ENCODE peak calls at places on chromosome 19, in nine cellular contexts. One of them, this sample, is unnamed.

GRCh38 chr19:39032164-39032918 is at the start of gene FBXO27:
- DNase-seq in lower lobe of right lung: peak; percentile 52
- DNase-seq in AML-193: no peak
- DNase-seq in body of pancreas: peak; percentile 11
- DNase-seq in tibial nerve: no peak
- DNase-seq in hepatic stellate cell: no peak
- DNase-seq in CD8-positive, alpha-beta T cell: no peak
- DNase-seq in CD8-positive, alpha-beta memory T cell: no peak
- DNase-seq in mesenchymal stem cell: no peak
- DNase-seq in this sample: peak; percentile 8

GRCh38 chr19:49997709-49998108 is 27.5 kb downstream of the VRK3 start:
- DNase-seq in CD8-positive, alpha-beta memory T cell: no peak
- DNase-seq in AML-193: peak; percentile 29
- DNase-seq in CD8-positive, alpha-beta T cell: no peak
- DNase-seq in lower lobe of right lung: no peak
- DNase-seq in body of pancreas: peak; percentile 28
- DNase-seq in tibial nerve: no peak
- DNase-seq in hepatic stellate cell: peak; percentile 60
- DNase-seq in mesenchymal stem cell: peak; percentile 29
- DNase-seq in this sample: peak; percentile 61

GRCh38 chr19:43576479-43576878 is 878 bp downstream of the PINLYP start:
- DNase-seq in CD8-positive, alpha-beta memory T cell: no peak
- DNase-seq in hepatic stellate cell: no peak
- DNase-seq in mesenchymal stem cell: no peak
- DNase-seq in tibial nerve: no peak
- DNase-seq in body of pancreas: no peak
- DNase-seq in AML-193: no peak
- DNase-seq in lower lobe of right lung: no peak
- DNase-seq in CD8-positive, alpha-beta T cell: no peak
- DNase-seq in this sample: no peak

GRCh38 chr19:7904074-7905020 is 670 bp downstream of the MAP2K7 start:
- DNase-seq in lower lobe of right lung: peak; percentile 77
- DNase-seq in tibial nerve: no peak
- DNase-seq in CD8-positive, alpha-beta memory T cell: peak; percentile 92
- DNase-seq in CD8-positive, alpha-beta T cell: no peak
- DNase-seq in mesenchymal stem cell: peak; percentile 41
- DNase-seq in body of pancreas: peak; percentile 55
- DNase-seq in hepatic stellate cell: peak; percentile 58
- DNase-seq in AML-193: no peak
- DNase-seq in this sample: no peak

GRCh38 chr19:6610934-6611370 is 20.0 kb upstream of the CD70 start:
- DNase-seq in AML-193: no peak
- DNase-seq in CD8-positive, alpha-beta T cell: no peak
- DNase-seq in lower lobe of right lung: no peak
- DNase-seq in tibial nerve: no peak
- DNase-seq in CD8-positive, alpha-beta memory T cell: no peak
- DNase-seq in hepatic stellate cell: peak; percentile 46
- DNase-seq in body of pancreas: no peak
- DNase-seq in mesenchymal stem cell: peak; percentile 24
- DNase-seq in this sample: no peak

GRCh38 chr19:48966541-48967345 is 1.6 kb downstream of the FTL start:
- DNase-seq in CD8-positive, alpha-beta memory T cell: no peak
- DNase-seq in tibial nerve: no peak
- DNase-seq in mesenchymal stem cell: peak; percentile 35
- DNase-seq in AML-193: peak; percentile 14
- DNase-seq in hepatic stellate cell: no peak
- DNase-seq in CD8-positive, alpha-beta T cell: no peak
- DNase-seq in body of pancreas: no peak
- DNase-seq in lower lobe of right lung: no peak
- DNase-seq in this sample: peak; percentile 39

GRCh38 chr19:46369817-46370216 is 22.9 kb downstream of the PPP5C start:
- DNase-seq in mesenchymal stem cell: no peak
- DNase-seq in AML-193: no peak
- DNase-seq in body of pancreas: no peak
- DNase-seq in tibial nerve: no peak
- DNase-seq in CD8-positive, alpha-beta memory T cell: no peak
- DNase-seq in hepatic stellate cell: no peak
- DNase-seq in CD8-positive, alpha-beta T cell: no peak
- DNase-seq in lower lobe of right lung: no peak
- DNase-seq in this sample: no peak

GRCh38 chr19:58577581-58578429 is 4.7 kb upstream of the MZF1 start:
- DNase-seq in body of pancreas: no peak
- DNase-seq in CD8-positive, alpha-beta memory T cell: no peak
- DNase-seq in lower lobe of right lung: no peak
- DNase-seq in tibial nerve: no peak
- DNase-seq in mesenchymal stem cell: no peak
- DNase-seq in hepatic stellate cell: no peak
- DNase-seq in CD8-positive, alpha-beta T cell: no peak
- DNase-seq in AML-193: no peak
- DNase-seq in this sample: no peak

GRCh38 chr19:4369109-4369887 is 25.9 kb downstream of the MPND start:
- DNase-seq in lower lobe of right lung: peak; percentile 84
- DNase-seq in mesenchymal stem cell: no peak
- DNase-seq in CD8-positive, alpha-beta memory T cell: peak; percentile 83
- DNase-seq in body of pancreas: peak; percentile 60
- DNase-seq in AML-193: no peak
- DNase-seq in hepatic stellate cell: no peak
- DNase-seq in tibial nerve: peak; percentile 44
- DNase-seq in CD8-positive, alpha-beta T cell: peak; percentile 57
- DNase-seq in this sample: no peak

GRCh38 chr19:10850631-10851030 is 2.4 kb downstream of the C19orf38 start:
- DNase-seq in lower lobe of right lung: no peak
- DNase-seq in body of pancreas: no peak
- DNase-seq in CD8-positive, alpha-beta memory T cell: no peak
- DNase-seq in CD8-positive, alpha-beta T cell: no peak
- DNase-seq in AML-193: no peak
- DNase-seq in hepatic stellate cell: no peak
- DNase-seq in mesenchymal stem cell: no peak
- DNase-seq in tibial nerve: no peak
- DNase-seq in this sample: no peak